ENCODE peak calls at places on chromosomes 16 and 17, in ten cellular contexts. E is GM12865; M is SHP77; L is stimulated activated CD4-positive, alpha-beta T cell treated with anti-CD3 and anti-CD28 coated beads, Interleukin-2, amount 100 ng/mL, for 48 hours; H is NCI-H2029; Y is activated CD4-positive, alpha-beta memory T cell treated with anti-CD3 and anti-CD28 coated beads for 36 hours; I is Kasumi-1; Q is activated CD4-positive, CD25-positive, alpha-beta regulatory T cell treated with anti-CD3 and anti-CD28 coated beads, Interleukin-2, amount 50 U/mL, for 16 hours; A is NCI-H460; G is GM04504. Z is an unnamed sample.

GRCh38 chr16:88309905-88310259 is 72.9 kb upstream of the ZNF469 start:
- DNase-seq in A (no peak), Y (peak), E (no peak), Q (no peak), G (no peak), H (no peak), I (no peak), L (no peak), M (no peak), Z (no peak)

GRCh38 chr17:74603746-74604145 is 11.7 kb upstream of the CD300LD start:
- DNase-seq in G (no peak), H (no peak), A (no peak), E (no peak), I (no peak), L (no peak), Q (no peak), Y (no peak), M (no peak), Z (no peak)

GRCh38 chr17:42409467-42410351 is 13.3 kb downstream of the CAVIN1 start:
- DNase-seq in M (no peak), Q (no peak), I (no peak), Y (no peak), L (no peak), G (peak), E (no peak), H (no peak), A (no peak), Z (no peak)

GRCh38 chr17:41625602-41626001 is 1.2 kb upstream of the KRT17 start:
- DNase-seq in I (no peak), E (no peak), L (no peak), A (no peak), Q (no peak), M (no peak), H (no peak), G (no peak), Y (no peak), Z (no peak)

GRCh38 chr17:49488612-49489011 is 6.5 kb upstream of the NGFR start:
- DNase-seq in Y (no peak), G (no peak), H (no peak), I (no peak), E (no peak), L (no peak), M (no peak), A (no peak), Q (no peak), Z (no peak)

GRCh38 chr16:84141143-84141670 is 3.8 kb downstream of the HSDL1 start:
- DNase-seq in Y (no peak), H (no peak), Q (no peak), G (no peak), M (peak), A (no peak), E (peak), I (peak), L (no peak), Z (no peak)

GRCh38 chr16:85928411-85928820 is 29.5 kb downstream of the IRF8 start:
- DNase-seq in L (no peak), G (no peak), H (no peak), A (no peak), Q (no peak), Y (no peak), E (no peak), M (no peak), I (peak), Z (no peak)

GRCh38 chr17:55067697-55068439 is 99.3 kb downstream of the STXBP4 start:
- DNase-seq in Y (no peak), H (no peak), E (no peak), M (no peak), L (no peak), I (no peak), G (no peak), Q (no peak), A (no peak), Z (no peak)

GRCh38 chr17:19386276-19386863 is 620 bp downstream of the MFAP4 start:
- DNase-seq in Y (peak), L (no peak), Q (no peak), I (peak), M (no peak), A (no peak), H (no peak), G (peak), E (no peak), Z (peak)

GRCh38 chr17:2462481-2462880 is 49.2 kb downstream of the METTL16 start:
- DNase-seq in Q (no peak), H (no peak), E (no peak), G (no peak), I (no peak), L (no peak), A (no peak), M (no peak), Y (no peak), Z (no peak)

GRCh38 chr17:73753751-73754496 is 109.7 kb upstream of the SDK2 start:
- DNase-seq in A (no peak), E (no peak), M (no peak), Y (no peak), H (no peak), L (no peak), G (no peak), I (no peak), Q (no peak), Z (no peak)

GRCh38 chr16:8848231-8848938 is 20.4 kb downstream of the CARHSP1 start:
- DNase-seq in A (no peak), Y (no peak), L (no peak), I (no peak), M (no peak), Q (no peak), H (no peak), G (no peak), E (no peak), Z (no peak)

GRCh38 chr16:27748868-27749546 is 199.1 kb downstream of the KATNIP start:
- DNase-seq in E (peak), I (peak), H (no peak), Y (peak), L (no peak), A (peak), M (no peak), G (peak), Q (no peak), Z (peak)

Z was measured in substantia nigra.